ENCODE peak calls at places on chromosome 13, in nine cellular contexts. U is Panc1; D is ovary; M is Peyer's patch; I is heart right ventricle; C is CD8-positive, alpha-beta memory T cell; W is naive thymus-derived CD4-positive, alpha-beta T cell; H is pancreas; F is heart left ventricle. Y is an unnamed sample. For H3K4me1, the result is how much of the 10 kb centered on the place peaks cover.

GRCh38 chr13:97328222-97328790 is 105.7 kb upstream of the RAP2A start:
- DNase-seq in U (no peak), C (no peak), M (no peak), F (no peak), I (no peak), H (no peak), W (no peak), D (no peak), Y (no peak)

GRCh38 chr13:93765811-93766210 is 539.2 kb downstream of the GPC6 start:
- DNase-seq in F (no peak), I (no peak), C (no peak), W (no peak), U (no peak), M (no peak), D (no peak), H (no peak), Y (no peak)

GRCh38 chr13:45356966-45357689 is 16.1 kb upstream of the TPT1 start:
- DNase-seq in M (no peak), D (no peak), F (no peak), H (no peak), I (no peak), W (no peak), U (no peak), C (peak), Y (no peak)

GRCh38 chr13:98752111-98752941 is at the start of gene SLC15A1:
- DNase-seq in H (peak), D (no peak), M (peak), I (no peak), U (no peak), F (no peak), C (no peak), W (no peak), Y (no peak)

GRCh38 chr13:51771418-51772104 is 32.4 kb downstream of the DHRS12 start:
- DNase-seq in M (no peak), U (no peak), I (no peak), C (no peak), F (no peak), W (no peak), H (peak), D (no peak), Y (no peak)

GRCh38 chr13:111491659-111492058 is 171.2 kb downstream of the TEX29 start:
- DNase-seq in W (no peak), C (no peak), I (no peak), M (no peak), D (no peak), U (no peak), H (no peak), F (no peak), Y (no peak)

GRCh38 chr13:108903613-108904012 is 274.2 kb downstream of the MYO16 start:
- DNase-seq in F (no peak), D (no peak), C (no peak), M (no peak), H (no peak), I (no peak), U (no peak), W (no peak), Y (no peak)

GRCh38 chr13:37414667-37415066 is 183.9 kb downstream of the POSTN start:
- DNase-seq in C (no peak), H (no peak), D (no peak), F (no peak), W (no peak), I (no peak), M (no peak), U (no peak), Y (no peak)

GRCh38 chr13:106815545-106815944 is 247.6 kb upstream of the ARGLU1 start:
- DNase-seq in U (no peak), H (no peak), M (no peak), F (no peak), C (no peak), I (no peak), D (no peak), W (no peak), Y (no peak)

GRCh38 chr13:25225970-25226369 is 53.9 kb upstream of the AMER2 start:
- DNase-seq in C (no peak), U (no peak), I (no peak), M (no peak), F (no peak), H (no peak), W (no peak), D (no peak), Y (no peak)

GRCh38 chr13:100525453-100526298 is 62.9 kb downstream of the GGACT start:
- DNase-seq in U (no peak), H (no peak), M (no peak), F (no peak), W (no peak), C (no peak), I (no peak), D (no peak), Y (no peak)

GRCh38 chr13:77374339-77374738 is 47.4 kb upstream of the MYCBP2 start:
- DNase-seq in M (no peak), I (no peak), F (no peak), C (no peak), W (no peak), U (no peak), D (no peak), H (no peak), Y (no peak)

GRCh38 chr13:113209880-113210421 is 538 bp downstream of the CUL4A start:
- DNase-seq in F (peak), D (peak), C (peak), H (peak), I (peak), W (peak), M (peak), U (no peak), Y (peak)

GRCh38 chr13:28636677-28637317 is 22.1 kb upstream of the POMP start:
- DNase-seq in W (peak), I (no peak), C (no peak), F (no peak), D (peak), U (peak), M (no peak), H (no peak), Y (peak)

GRCh38 chr13:66312312-66313087 is 917.6 kb downstream of the PCDH9 start:
- DNase-seq in C (no peak), F (no peak), D (no peak), U (peak), I (no peak), W (no peak), H (no peak), M (no peak), Y (no peak)

GRCh38 chr13:41513600-41513999 is 56.2 kb downstream of the RGCC start:
- DNase-seq in F (no peak), U (no peak), M (no peak), W (no peak), C (no peak), I (no peak), D (no peak), H (no peak), Y (no peak)

GRCh38 chr13:45238945-45239795 is 38.3 kb upstream of the KCTD4 start:
- DNase-seq in M (no peak), W (no peak), U (no peak), I (no peak), H (no peak), C (no peak), D (no peak), F (no peak), Y (no peak)

GRCh38 chr13:110149036-110149435 is 157.9 kb downstream of the COL4A1 start:
- DNase-seq in I (no peak), M (no peak), C (no peak), F (no peak), H (no peak), W (no peak), D (no peak), U (no peak), Y (no peak)

GRCh38 chr13:66849706-66850105 is 380.4 kb downstream of the PCDH9 start:
- DNase-seq in F (no peak), M (no peak), I (no peak), U (no peak), H (no peak), C (no peak), W (no peak), D (no peak), Y (no peak)

GRCh38 chr13:85819513-85819912 is 20.3 kb upstream of the SLITRK6 start:
- DNase-seq in F (no peak), C (no peak), M (no peak), D (no peak), I (no peak), H (no peak), U (no peak), W (no peak), Y (no peak)

GRCh38 chr13:26017932-26018690 is 33.7 kb downstream of the SHISA2 start:
- DNase-seq in D (no peak), F (no peak), I (no peak), W (no peak), C (no peak), U (no peak), M (no peak), H (no peak), Y (no peak)

GRCh38 chr13:99386911-99387788 is 80.0 kb upstream of the GPR183 start:
- DNase-seq in F (peak), C (peak), W (peak), D (peak), U (peak), I (peak), M (peak), H (no peak), Y (peak)

GRCh38 chr13:38024431-38024830 is 154.9 kb upstream of the TRPC4 start:
- DNase-seq in C (no peak), U (no peak), H (no peak), W (no peak), D (no peak), I (no peak), F (no peak), M (no peak), Y (no peak)

GRCh38 chr13:26707122-26708006 is 53.2 kb downstream of the GPR12 start:
- DNase-seq in F (no peak), W (peak), M (no peak), D (no peak), C (no peak), I (no peak), U (no peak), H (no peak), Y (no peak)

GRCh38 chr13:109776575-109776974 is 9.8 kb downstream of the IRS2 start:
- DNase-seq in C (no peak), M (no peak), W (no peak), F (no peak), U (no peak), H (no peak), I (no peak), D (no peak), Y (no peak)

GRCh38 chr13:21034602-21035190 is 26.7 kb downstream of the LATS2 start:
- DNase-seq in M (no peak), C (no peak), U (no peak), F (no peak), H (no peak), W (no peak), D (no peak), I (peak), Y (no peak)

GRCh38 chr13:21039097-21039800 is 22.1 kb downstream of the LATS2 start:
- DNase-seq in D (no peak), U (no peak), W (no peak), H (no peak), M (no peak), C (no peak), I (no peak), F (no peak), Y (peak)

GRCh38 chr13:21040120-21040834 is 21.1 kb downstream of the LATS2 start:
- DNase-seq in H (no peak), D (no peak), M (no peak), I (no peak), W (no peak), F (no peak), U (no peak), C (no peak), Y (peak)

GRCh38 chr13:21033866-21034601 is 27.4 kb downstream of the LATS2 start:
- DNase-seq in W (no peak), I (no peak), U (no peak), C (no peak), H (no peak), D (no peak), F (no peak), M (no peak), Y (peak)

GRCh38 chr13:21037656-21038055 is 23.7 kb downstream of the LATS2 start:
- DNase-seq in D (no peak), U (no peak), M (no peak), C (no peak), W (no peak), I (no peak), F (no peak), H (no peak), Y (no peak)
- H3K4me1 ChIP-seq in D (under half), U (under half), M (under half), C (under half), W (under half), I (half or more), F (half or more), H (under half), Y (under half)

DNA sequence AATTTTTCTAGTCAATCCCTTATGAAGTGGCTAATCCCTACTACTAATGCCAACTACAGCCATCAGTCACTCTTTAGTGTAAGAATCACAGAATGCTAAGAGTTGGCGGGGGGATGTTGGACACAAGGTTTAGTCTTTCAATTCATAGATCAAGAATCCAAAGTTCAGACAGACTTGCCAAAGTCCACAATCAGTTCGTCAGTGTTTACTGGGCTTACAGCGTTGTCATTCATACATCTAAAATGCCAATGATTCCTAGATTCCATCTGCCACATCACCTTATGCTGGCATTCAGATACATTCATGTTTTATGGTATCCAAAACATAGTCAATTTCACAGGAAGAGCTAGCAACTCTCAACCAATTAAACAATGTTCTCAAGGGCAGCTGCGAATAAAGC is 18.1 kb downstream of the RCBTB2 start:
- DNase-seq in I (no peak), M (no peak), F (no peak), D (no peak), U (no peak), C (no peak), H (no peak), W (no peak), Y (no peak)
- H3K4me3 ChIP-seq in I (no peak), M (no peak), F (no peak), D (no peak), U (no peak), C (no peak), H (no peak), W (no peak), Y (no peak)

GRCh38 chr13:35549481-35549880 is 73.0 kb upstream of the MAB21L1 start:
- DNase-seq in C (no peak), M (no peak), U (no peak), D (no peak), W (no peak), I (no peak), F (no peak), H (no peak), Y (no peak)

GRCh38 chr13:35552172-35552844 is 75.8 kb upstream of the MAB21L1 start:
- DNase-seq in I (no peak), D (no peak), F (no peak), C (no peak), H (no peak), U (no peak), M (no peak), W (no peak), Y (no peak)

GRCh38 chr13:35548790-35549189 is 72.3 kb upstream of the MAB21L1 start:
- DNase-seq in M (no peak), U (no peak), I (no peak), H (no peak), C (no peak), W (no peak), F (no peak), D (no peak), Y (no peak)
- H3K4me1 ChIP-seq in M (under half), U (under half), I (under half), H (under half), C (under half), W (under half), F (under half), D (under half), Y (under half)

DNA sequence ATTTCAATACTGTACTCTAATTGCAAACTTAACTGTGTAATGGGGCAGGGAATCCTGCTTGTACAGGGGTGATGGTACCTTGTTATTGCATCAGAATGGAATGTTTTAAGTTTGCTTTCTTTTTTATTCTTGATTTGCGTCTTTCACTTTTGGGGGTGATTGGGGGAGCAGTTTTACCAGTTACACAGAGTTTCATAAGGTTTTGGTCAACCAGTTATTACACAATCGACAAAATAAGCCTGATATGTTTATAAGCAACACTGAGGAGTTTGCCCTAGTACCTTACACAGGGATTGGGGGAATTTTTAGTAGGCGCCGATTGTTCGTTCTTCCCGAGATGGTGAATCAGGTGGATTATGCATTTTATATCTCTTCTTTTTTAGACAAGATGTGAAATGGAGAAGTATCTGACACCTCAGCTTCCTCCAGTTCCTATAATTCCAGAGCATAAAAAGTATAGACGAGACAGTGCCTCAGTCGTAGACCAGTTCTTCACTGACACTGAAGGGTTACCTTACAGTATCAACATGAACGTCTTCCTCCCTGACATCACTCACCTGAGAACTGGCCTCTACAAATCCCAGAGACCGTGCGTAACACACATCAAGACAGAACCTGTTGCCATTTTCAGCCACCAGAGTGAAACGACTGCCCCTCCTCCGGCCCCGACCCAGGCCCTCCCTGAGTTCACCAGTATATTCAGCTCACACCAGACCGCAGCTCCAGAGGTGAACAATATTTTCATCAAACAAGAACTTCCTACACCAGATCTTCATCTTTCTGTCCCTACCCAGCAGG is 2.9 kb downstream of the KLF5 start:
- DNase-seq in C (no peak), F (no peak), M (peak), D (no peak), U (no peak), W (no peak), I (no peak), H (no peak), Y (no peak)
- H3K4me3 ChIP-seq in C (no peak), F (no peak), M (no peak), D (peak), U (no peak), W (no peak), I (no peak), H (no peak), Y (peak)

Y was measured in lung.